ENCODE peak calls at places on chromosomes 12 and 14, in eight cellular contexts. One of them, this sample, is unnamed.

GRCh38 chr14:73610692-73611091 is 1.6 kb upstream of the ACOT6 start:
- DNase-seq in cardiac fibroblast: peak; percentile 70
- DNase-seq in epithelial cell of esophagus: no peak
- DNase-seq in tibial nerve: no peak
- DNase-seq in fibroblast of pulmonary artery: peak; percentile 58
- DNase-seq in fibroblast of lung: peak; percentile 9
- DNase-seq in RWPE2: no peak
- DNase-seq in breast epithelium: no peak
- DNase-seq in this sample: no peak

GRCh38 chr12:90951418-90952110 is 3.4 kb downstream of the CCER1 start:
- DNase-seq in RWPE2: no peak
- DNase-seq in cardiac fibroblast: no peak
- DNase-seq in fibroblast of lung: no peak
- DNase-seq in tibial nerve: no peak
- DNase-seq in breast epithelium: no peak
- DNase-seq in epithelial cell of esophagus: no peak
- DNase-seq in fibroblast of pulmonary artery: no peak
- DNase-seq in this sample: no peak

GRCh38 chr12:25427328-25428249 is 125.5 kb downstream of the LMNTD1 start:
- DNase-seq in breast epithelium: no peak
- DNase-seq in epithelial cell of esophagus: peak; percentile 81
- DNase-seq in tibial nerve: no peak
- DNase-seq in RWPE2: no peak
- DNase-seq in fibroblast of lung: peak; percentile 43
- DNase-seq in cardiac fibroblast: no peak
- DNase-seq in fibroblast of pulmonary artery: no peak
- DNase-seq in this sample: no peak

GRCh38 chr12:49708851-49709250 is 1.6 kb upstream of the FMNL3 start:
- DNase-seq in fibroblast of lung: no peak
- DNase-seq in fibroblast of pulmonary artery: no peak
- DNase-seq in tibial nerve: no peak
- DNase-seq in epithelial cell of esophagus: no peak
- DNase-seq in RWPE2: no peak
- DNase-seq in breast epithelium: no peak
- DNase-seq in cardiac fibroblast: no peak
- DNase-seq in this sample: no peak

GRCh38 chr12:101670007-101670671 is 27.3 kb upstream of the CHPT1 start:
- DNase-seq in cardiac fibroblast: peak; percentile 69
- DNase-seq in fibroblast of pulmonary artery: peak; percentile 69
- DNase-seq in tibial nerve: peak; percentile 58
- DNase-seq in RWPE2: no peak
- DNase-seq in epithelial cell of esophagus: peak; percentile 36
- DNase-seq in fibroblast of lung: peak; percentile 67
- DNase-seq in breast epithelium: no peak
- DNase-seq in this sample: peak; percentile 10

GRCh38 chr12:127809236-127809635 is 457.7 kb upstream of the TMEM132C start:
- DNase-seq in epithelial cell of esophagus: peak; percentile 29
- DNase-seq in RWPE2: no peak
- DNase-seq in tibial nerve: no peak
- DNase-seq in fibroblast of lung: no peak
- DNase-seq in fibroblast of pulmonary artery: peak; percentile 54
- DNase-seq in cardiac fibroblast: peak; percentile 60
- DNase-seq in breast epithelium: no peak
- DNase-seq in this sample: peak; percentile 91

GRCh38 chr12:106284294-106285105 is 18.0 kb upstream of the TCP11L2 start:
- DNase-seq in breast epithelium: no peak
- DNase-seq in epithelial cell of esophagus: peak; percentile 37
- DNase-seq in tibial nerve: no peak
- DNase-seq in RWPE2: no peak
- DNase-seq in fibroblast of pulmonary artery: no peak
- DNase-seq in cardiac fibroblast: no peak
- DNase-seq in fibroblast of lung: no peak
- DNase-seq in this sample: no peak

GRCh38 chr12:59164991-59165718 is 244.9 kb upstream of the LRIG3 start:
- DNase-seq in epithelial cell of esophagus: peak; percentile 83
- DNase-seq in breast epithelium: no peak
- DNase-seq in cardiac fibroblast: peak; percentile 63
- DNase-seq in fibroblast of lung: peak; percentile 69
- DNase-seq in RWPE2: no peak
- DNase-seq in fibroblast of pulmonary artery: peak; percentile 62
- DNase-seq in tibial nerve: no peak
- DNase-seq in this sample: peak; percentile 41

GRCh38 chr14:87899228-87899627 is 93.8 kb downstream of the GALC start:
- DNase-seq in RWPE2: no peak
- DNase-seq in cardiac fibroblast: no peak
- DNase-seq in fibroblast of pulmonary artery: no peak
- DNase-seq in tibial nerve: no peak
- DNase-seq in fibroblast of lung: no peak
- DNase-seq in epithelial cell of esophagus: no peak
- DNase-seq in breast epithelium: no peak
- DNase-seq in this sample: no peak

GRCh38 chr12:92603741-92604432 is 98.9 kb upstream of the PLEKHG7 start:
- DNase-seq in RWPE2: no peak
- DNase-seq in breast epithelium: no peak
- DNase-seq in cardiac fibroblast: no peak
- DNase-seq in fibroblast of pulmonary artery: no peak
- DNase-seq in tibial nerve: no peak
- DNase-seq in epithelial cell of esophagus: peak; percentile 69
- DNase-seq in fibroblast of lung: no peak
- DNase-seq in this sample: no peak

GRCh38 chr14:84128025-84128424 is 1401.9 kb upstream of the FLRT2 start:
- DNase-seq in breast epithelium: no peak
- DNase-seq in fibroblast of pulmonary artery: peak; percentile 26
- DNase-seq in tibial nerve: no peak
- DNase-seq in cardiac fibroblast: peak; percentile 14
- DNase-seq in fibroblast of lung: no peak
- DNase-seq in RWPE2: no peak
- DNase-seq in epithelial cell of esophagus: no peak
- DNase-seq in this sample: no peak

GRCh38 chr14:37167151-37168047 is 5.0 kb downstream of the SLC25A21 start:
- DNase-seq in RWPE2: no peak
- DNase-seq in epithelial cell of esophagus: no peak
- DNase-seq in tibial nerve: no peak
- DNase-seq in cardiac fibroblast: no peak
- DNase-seq in breast epithelium: no peak
- DNase-seq in fibroblast of lung: no peak
- DNase-seq in fibroblast of pulmonary artery: no peak
- DNase-seq in this sample: no peak

GRCh38 chr12:124680863-124681778 is 113.7 kb upstream of the NCOR2 start:
- DNase-seq in fibroblast of pulmonary artery: peak; percentile 96
- DNase-seq in tibial nerve: peak; percentile 82
- DNase-seq in fibroblast of lung: peak; percentile 96
- DNase-seq in epithelial cell of esophagus: peak; percentile 89
- DNase-seq in cardiac fibroblast: peak; percentile 70
- DNase-seq in breast epithelium: no peak
- DNase-seq in RWPE2: peak; percentile 89
- DNase-seq in this sample: peak; percentile 94

GRCh38 chr12:32455607-32456063 is 56.3 kb downstream of the FGD4 start:
- DNase-seq in tibial nerve: peak; percentile 73
- DNase-seq in fibroblast of lung: peak; percentile 90
- DNase-seq in RWPE2: no peak
- DNase-seq in fibroblast of pulmonary artery: peak; percentile 89
- DNase-seq in breast epithelium: no peak
- DNase-seq in cardiac fibroblast: peak; percentile 88
- DNase-seq in epithelial cell of esophagus: peak; percentile 75
- DNase-seq in this sample: peak; percentile 65

DNA sequence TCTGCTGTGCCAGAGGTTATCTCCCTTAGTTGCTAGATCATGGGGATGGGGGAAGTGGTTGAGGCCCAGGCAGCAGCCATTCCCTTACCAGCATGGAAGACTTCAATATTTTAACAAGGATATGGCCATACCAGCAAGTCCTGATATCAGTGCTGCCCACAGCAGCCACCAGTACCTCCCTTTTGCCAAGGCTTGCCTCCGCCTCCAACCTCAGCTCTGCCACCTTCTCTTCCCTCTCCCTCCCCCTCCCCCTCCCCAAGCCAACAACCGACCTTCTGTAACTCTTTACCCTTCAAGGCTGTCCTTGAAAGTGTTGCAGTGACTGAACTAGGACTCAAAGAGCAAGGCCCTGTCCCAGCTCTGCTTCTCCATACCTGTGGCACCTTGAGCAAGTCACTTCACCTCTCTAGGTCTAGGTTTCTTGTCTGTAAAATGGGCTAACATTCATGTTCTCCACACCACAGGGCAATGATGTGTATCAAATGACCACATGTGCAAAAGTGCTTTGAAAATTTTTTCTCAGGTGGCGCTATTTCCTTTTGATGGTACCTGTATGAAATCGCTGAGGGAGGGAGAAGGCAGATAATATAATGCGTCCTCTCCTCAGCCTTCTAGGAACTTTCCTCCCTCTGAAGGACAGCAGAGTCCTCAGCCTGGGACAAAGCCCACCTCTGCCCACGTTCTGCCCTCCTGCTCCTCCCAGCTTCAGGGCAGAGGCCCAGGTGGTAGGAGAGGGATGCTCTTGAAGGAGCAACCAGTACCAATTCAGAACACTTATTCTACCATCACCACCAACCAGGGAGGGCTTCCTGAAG is 14.7 kb downstream of the PLEKHG6 start:
- DNase-seq in cardiac fibroblast: peak; percentile 41
- DNase-seq in epithelial cell of esophagus: no peak
- DNase-seq in RWPE2: no peak
- DNase-seq in tibial nerve: no peak
- DNase-seq in fibroblast of pulmonary artery: no peak
- DNase-seq in fibroblast of lung: no peak
- DNase-seq in breast epithelium: no peak
- DNase-seq in this sample: no peak
- TF ChIP-seq CTCF in cardiac fibroblast: no peak
- TF ChIP-seq CTCF in epithelial cell of esophagus: no peak
- TF ChIP-seq CTCF in RWPE2: no peak
- TF ChIP-seq CTCF in tibial nerve: no peak
- TF ChIP-seq CTCF in fibroblast of pulmonary artery: no peak
- TF ChIP-seq CTCF in fibroblast of lung: no peak
- TF ChIP-seq CTCF in breast epithelium: no peak
- TF ChIP-seq CTCF in this sample: no peak

DNA sequence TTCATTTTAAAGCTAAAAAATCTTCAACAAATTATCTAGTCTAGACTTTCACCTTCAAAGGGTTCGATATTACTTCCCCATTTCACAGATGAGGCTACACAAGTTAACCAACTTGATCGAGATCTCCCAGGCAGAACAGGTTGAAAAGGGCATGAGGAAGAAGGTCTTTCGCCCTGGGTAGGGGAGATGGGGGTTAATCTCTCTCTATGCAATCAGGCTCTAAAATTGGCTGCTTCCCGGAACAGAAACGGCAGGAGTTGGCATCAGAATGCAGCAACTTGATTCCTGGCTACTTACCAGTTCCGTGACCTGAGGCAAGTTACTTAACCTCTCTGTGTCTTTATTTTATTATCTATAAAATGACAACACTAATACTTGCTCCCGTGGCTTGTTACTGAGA is 2.4 kb upstream of the CISTR start:
- DNase-seq in epithelial cell of esophagus: no peak
- DNase-seq in cardiac fibroblast: no peak
- DNase-seq in fibroblast of lung: no peak
- DNase-seq in breast epithelium: no peak
- DNase-seq in RWPE2: no peak
- DNase-seq in fibroblast of pulmonary artery: no peak
- DNase-seq in tibial nerve: no peak
- DNase-seq in this sample: no peak
- H3K4me3 ChIP-seq in epithelial cell of esophagus: no peak overlapping the region
- H3K4me3 ChIP-seq in cardiac fibroblast: no peak overlapping the region
- H3K4me3 ChIP-seq in fibroblast of lung: no peak overlapping the region
- H3K4me3 ChIP-seq in breast epithelium: no peak overlapping the region
- H3K4me3 ChIP-seq in RWPE2: no peak overlapping the region
- H3K4me3 ChIP-seq in fibroblast of pulmonary artery: no peak overlapping the region
- H3K4me3 ChIP-seq in tibial nerve: no peak overlapping the region
- H3K4me3 ChIP-seq in this sample: no peak overlapping the region

GRCh38 chr12:29153231-29153630 is 4.2 kb downstream of the FAR2 start:
- DNase-seq in epithelial cell of esophagus: no peak
- DNase-seq in RWPE2: no peak
- DNase-seq in fibroblast of lung: no peak
- DNase-seq in cardiac fibroblast: no peak
- DNase-seq in breast epithelium: no peak
- DNase-seq in fibroblast of pulmonary artery: no peak
- DNase-seq in tibial nerve: no peak
- DNase-seq in this sample: no peak
- TF ChIP-seq CTCF in epithelial cell of esophagus: no peak
- TF ChIP-seq CTCF in RWPE2: no peak
- TF ChIP-seq CTCF in fibroblast of lung: no peak
- TF ChIP-seq CTCF in cardiac fibroblast: no peak
- TF ChIP-seq CTCF in breast epithelium: no peak
- TF ChIP-seq CTCF in fibroblast of pulmonary artery: no peak
- TF ChIP-seq CTCF in tibial nerve: no peak
- TF ChIP-seq CTCF in this sample: no peak

GRCh38 chr12:6684609-6685008 is 4.6 kb downstream of the ZNF384 start:
- DNase-seq in fibroblast of pulmonary artery: peak; percentile 40
- DNase-seq in epithelial cell of esophagus: peak; percentile 48
- DNase-seq in tibial nerve: peak; percentile 21
- DNase-seq in cardiac fibroblast: peak; percentile 38
- DNase-seq in RWPE2: no peak
- DNase-seq in fibroblast of lung: peak; percentile 43
- DNase-seq in breast epithelium: no peak
- DNase-seq in this sample: no peak
- H3K4me3 ChIP-seq in fibroblast of pulmonary artery: no peak overlapping the region
- H3K4me3 ChIP-seq in epithelial cell of esophagus: no peak overlapping the region
- H3K4me3 ChIP-seq in tibial nerve: no peak overlapping the region
- H3K4me3 ChIP-seq in cardiac fibroblast: no peak overlapping the region
- H3K4me3 ChIP-seq in RWPE2: no peak overlapping the region
- H3K4me3 ChIP-seq in fibroblast of lung: no peak overlapping the region
- H3K4me3 ChIP-seq in breast epithelium: no peak overlapping the region
- H3K4me3 ChIP-seq in this sample: no peak overlapping the region

GRCh38 chr12:67994046-67994445 is 4.8 kb downstream of the IFNG-AS1 start:
- DNase-seq in breast epithelium: no peak
- DNase-seq in fibroblast of lung: no peak
- DNase-seq in fibroblast of pulmonary artery: no peak
- DNase-seq in RWPE2: no peak
- DNase-seq in epithelial cell of esophagus: no peak
- DNase-seq in cardiac fibroblast: no peak
- DNase-seq in tibial nerve: no peak
- DNase-seq in this sample: no peak
- TF ChIP-seq CTCF in breast epithelium: no peak
- TF ChIP-seq CTCF in fibroblast of lung: no peak
- TF ChIP-seq CTCF in fibroblast of pulmonary artery: no peak
- TF ChIP-seq CTCF in RWPE2: no peak
- TF ChIP-seq CTCF in epithelial cell of esophagus: no peak
- TF ChIP-seq CTCF in cardiac fibroblast: no peak
- TF ChIP-seq CTCF in tibial nerve: no peak
- TF ChIP-seq CTCF in this sample: no peak

DNA sequence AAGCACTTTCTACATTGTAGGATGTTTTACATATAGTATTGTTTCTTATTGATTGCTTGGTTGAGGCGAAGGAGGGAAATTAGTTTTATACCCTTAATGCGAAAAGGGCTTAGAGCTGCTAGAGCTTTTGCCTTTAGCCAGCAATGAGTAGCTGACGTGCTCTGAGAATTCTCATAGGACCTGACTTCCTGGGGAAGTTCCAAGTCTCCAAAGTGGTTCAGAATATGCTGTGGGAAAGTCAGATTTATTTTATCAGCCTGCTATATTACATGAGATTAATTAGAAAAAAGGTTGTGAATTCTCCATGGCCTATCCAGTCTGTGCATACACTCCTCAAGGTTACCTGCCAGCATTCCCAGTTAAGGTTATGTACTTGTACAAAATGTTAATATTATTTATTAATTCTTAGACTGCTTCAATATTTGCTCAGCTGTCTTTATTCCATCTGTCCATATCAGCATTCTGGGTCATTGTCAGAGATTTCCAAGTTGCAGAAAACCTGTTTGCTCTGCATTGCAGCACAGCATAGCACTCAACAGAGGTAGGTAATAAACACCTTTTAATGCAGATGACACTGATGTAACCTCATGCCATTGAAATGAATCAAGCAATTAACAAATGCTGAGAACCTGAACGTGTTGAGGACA is 2.6 kb upstream of the SEL1L start:
- DNase-seq in cardiac fibroblast: peak; percentile 55
- DNase-seq in tibial nerve: no peak
- DNase-seq in fibroblast of pulmonary artery: no peak
- DNase-seq in breast epithelium: no peak
- DNase-seq in RWPE2: no peak
- DNase-seq in fibroblast of lung: no peak
- DNase-seq in epithelial cell of esophagus: peak; percentile 80
- DNase-seq in this sample: no peak
- H3K4me3 ChIP-seq in cardiac fibroblast: no peak overlapping the region
- H3K4me3 ChIP-seq in tibial nerve: no peak overlapping the region
- H3K4me3 ChIP-seq in fibroblast of pulmonary artery: no peak overlapping the region
- H3K4me3 ChIP-seq in breast epithelium: no peak overlapping the region
- H3K4me3 ChIP-seq in RWPE2: no peak overlapping the region
- H3K4me3 ChIP-seq in fibroblast of lung: no peak overlapping the region
- H3K4me3 ChIP-seq in epithelial cell of esophagus: no peak overlapping the region
- H3K4me3 ChIP-seq in this sample: no peak overlapping the region

This sample was measured in astrocyte.